ENCODE peak calls at places on chromosome 3, in five cellular contexts. H is HL-60, I is psoas muscle, Z is astrocyte, F is mucosa of descending colon. J is an unnamed sample.
A peak's percentile ranks its signal among the peaks of the same experiment; 100 is the strongest.

GRCh38 chr3:110664148-110664547 is 407.5 kb upstream of the NECTIN3 start:
- DNase-seq in F (no peak), H (no peak), I (no peak), Z (peak; percentile 22), J (peak; percentile 37)

GRCh38 chr3:126349071-126349470 is 8.1 kb downstream of the KLF15 start:
- DNase-seq in Z (no peak), F (no peak), H (no peak), I (peak; percentile 50), J (no peak)

GRCh38 chr3:109608574-109608973 is 271.2 kb upstream of the DPPA4 start:
- DNase-seq in F (no peak), Z (no peak), H (no peak), I (no peak), J (no peak)

GRCh38 chr3:56955551-56956131 is 104.8 kb upstream of the SPATA12 start:
- DNase-seq in Z (no peak), I (no peak), H (no peak), F (no peak), J (no peak)

GRCh38 chr3:151009981-151010380 is 37.5 kb upstream of the CLRN1 start:
- DNase-seq in I (no peak), F (no peak), Z (no peak), H (no peak), J (no peak)

GRCh38 chr3:94336076-94336741 is 273.3 kb downstream of the NSUN3 start:
- DNase-seq in F (peak; percentile 58), I (no peak), H (no peak), Z (peak; percentile 47), J (peak; percentile 33)

GRCh38 chr3:127479449-127479848 is 111.1 kb downstream of the TPRA1 start:
- DNase-seq in F (no peak), I (peak; percentile 59), Z (no peak), H (no peak), J (no peak)

GRCh38 chr3:179796421-179796820 is 143.6 kb downstream of the USP13 start:
- DNase-seq in F (no peak), Z (no peak), H (no peak), I (no peak), J (no peak)

GRCh38 chr3:103693831-103694230 is 1259.0 kb downstream of the ZPLD1 start:
- DNase-seq in Z (no peak), F (no peak), I (no peak), H (no peak), J (no peak)

GRCh38 chr3:164465172-164465571 is 613.1 kb downstream of the SI start:
- DNase-seq in I (no peak), H (no peak), F (no peak), Z (peak; percentile 69), J (peak; percentile 71)

GRCh38 chr3:8560608-8561007 is 59.0 kb downstream of the LMCD1 start:
- DNase-seq in Z (peak; percentile 99), I (no peak), H (no peak), F (no peak), J (peak; percentile 66)

GRCh38 chr3:56938545-56938944 is 121.9 kb upstream of the SPATA12 start:
- DNase-seq in H (no peak), F (no peak), I (no peak), Z (no peak), J (no peak)

GRCh38 chr3:66642015-66642414 is 141.2 kb upstream of the LRIG1 start:
- DNase-seq in H (no peak), I (no peak), F (peak; percentile 22), Z (no peak), J (no peak)

GRCh38 chr3:64977308-64978100 is 289.7 kb upstream of the ADAMTS9 start:
- DNase-seq in Z (peak; percentile 85), F (no peak), I (no peak), H (no peak), J (peak; percentile 22)

GRCh38 chr3:132354916-132355702 is 37.9 kb downstream of the ACP3 start:
- DNase-seq in Z (no peak), I (no peak), F (no peak), H (no peak), J (no peak)

GRCh38 chr3:17088602-17089313 is 204.0 kb downstream of the PLCL2 start:
- DNase-seq in F (no peak), Z (no peak), I (no peak), H (no peak), J (no peak)

GRCh38 chr3:32424581-32425250 is 33.1 kb downstream of the CMTM7 start:
- DNase-seq in H (no peak), I (no peak), F (no peak), Z (no peak), J (no peak)

GRCh38 chr3:152835311-152836102 is 576 bp downstream of the P2RY1 start:
- DNase-seq in I (peak; percentile 83), F (peak; percentile 63), Z (peak; percentile 54), H (peak; percentile 73), J (peak; percentile 34)

GRCh38 chr3:124051636-124052035 is 59.7 kb upstream of the ROPN1 start:
- DNase-seq in Z (no peak), H (no peak), F (no peak), I (no peak), J (no peak)

GRCh38 chr3:127815641-127816605 is 6.4 kb downstream of the MGLL start:
- DNase-seq in Z (no peak), I (peak; percentile 46), F (peak; percentile 92), H (no peak), J (no peak)

GRCh38 chr3:62193586-62194345 is 179.6 kb downstream of the FEZF2 start:
- DNase-seq in Z (no peak), F (no peak), H (no peak), I (no peak), J (no peak)

GRCh38 chr3:43997788-43998373 is 243.8 kb upstream of the TOPAZ1 start:
- DNase-seq in I (no peak), F (no peak), H (no peak), Z (no peak), J (peak; percentile 9)

GRCh38 chr3:43995078-43995928 is 246.4 kb upstream of the TOPAZ1 start:
- DNase-seq in I (no peak), F (no peak), H (no peak), Z (no peak), J (peak; percentile 43)

GRCh38 chr3:43995929-43996378 is 245.7 kb upstream of the TOPAZ1 start:
- DNase-seq in Z (no peak), F (no peak), I (no peak), H (no peak), J (no peak)

GRCh38 chr3:43996379-43997301 is 245.0 kb upstream of the TOPAZ1 start:
- DNase-seq in Z (no peak), I (no peak), F (no peak), H (peak; percentile 20), J (peak; percentile 51)

GRCh38 chr3:43994594-43995077 is 247.1 kb upstream of the TOPAZ1 start:
- DNase-seq in H (no peak), F (no peak), Z (no peak), I (no peak), J (no peak)
- H3K4me3 ChIP-seq in H (no peak overlapping the region), F (no peak overlapping the region), Z (peak overlapping the region; percentile 41), I (peak overlapping the region; percentile 33), J (peak overlapping the region; percentile 83)

GRCh38 chr3:69749461-69749860 is 10.2 kb downstream of the MITF start:
- DNase-seq in I (no peak), Z (no peak), H (no peak), F (no peak), J (no peak)
- H3K4me3 ChIP-seq in I (no peak overlapping the region), Z (no peak overlapping the region), H (no peak overlapping the region), F (no peak overlapping the region), J (no peak overlapping the region)

GRCh38 chr3:44223274-44223673 is 18.4 kb upstream of the TOPAZ1 start:
- DNase-seq in I (no peak), F (no peak), H (no peak), Z (peak; percentile 55), J (no peak)
- H3K4me3 ChIP-seq in I (no peak overlapping the region), F (no peak overlapping the region), H (no peak overlapping the region), Z (no peak overlapping the region), J (no peak overlapping the region)

DNA sequence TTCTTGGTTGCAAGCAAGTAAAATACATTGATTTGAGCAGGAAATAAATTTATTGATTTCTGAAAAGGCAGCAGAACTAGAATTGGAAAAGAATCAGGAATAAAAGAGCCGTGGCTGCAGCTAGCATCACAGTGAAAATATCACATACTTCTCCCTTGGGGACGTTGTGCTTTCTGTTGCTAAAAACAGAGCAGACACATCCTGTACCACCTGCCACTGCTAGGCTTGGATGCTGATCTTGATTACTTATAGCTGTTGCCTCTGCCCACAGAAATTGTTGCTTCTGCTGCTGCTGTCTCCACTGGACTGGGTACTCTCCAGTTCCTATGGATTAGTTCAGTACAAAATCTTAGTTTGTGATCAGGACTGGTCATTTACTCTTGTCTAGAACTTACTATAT is 283.8 kb downstream of the C3orf38 start:
- DNase-seq in Z (no peak), F (no peak), H (no peak), I (no peak), J (no peak)
- H3K4me3 ChIP-seq in Z (no peak overlapping the region), F (no peak overlapping the region), H (no peak overlapping the region), I (no peak overlapping the region), J (no peak overlapping the region)

GRCh38 chr3:46694520-46694919 is 1.0 kb upstream of the ALS2CL start:
- DNase-seq in I (no peak), H (no peak), Z (no peak), F (no peak), J (no peak)

GRCh38 chr3:46695962-46696922 is 2.8 kb upstream of the ALS2CL start:
- DNase-seq in I (peak; percentile 87), Z (no peak), F (no peak), H (no peak), J (peak; percentile 49)

GRCh38 chr3:46693897-46694235 is 387 bp upstream of the ALS2CL start:
- DNase-seq in Z (no peak), F (no peak), H (no peak), I (no peak), J (no peak)

GRCh38 chr3:46693038-46693896 is at the start of gene ALS2CL:
- DNase-seq in H (peak; percentile 5), Z (no peak), I (peak; percentile 79), F (peak; percentile 80), J (no peak)

DNA sequence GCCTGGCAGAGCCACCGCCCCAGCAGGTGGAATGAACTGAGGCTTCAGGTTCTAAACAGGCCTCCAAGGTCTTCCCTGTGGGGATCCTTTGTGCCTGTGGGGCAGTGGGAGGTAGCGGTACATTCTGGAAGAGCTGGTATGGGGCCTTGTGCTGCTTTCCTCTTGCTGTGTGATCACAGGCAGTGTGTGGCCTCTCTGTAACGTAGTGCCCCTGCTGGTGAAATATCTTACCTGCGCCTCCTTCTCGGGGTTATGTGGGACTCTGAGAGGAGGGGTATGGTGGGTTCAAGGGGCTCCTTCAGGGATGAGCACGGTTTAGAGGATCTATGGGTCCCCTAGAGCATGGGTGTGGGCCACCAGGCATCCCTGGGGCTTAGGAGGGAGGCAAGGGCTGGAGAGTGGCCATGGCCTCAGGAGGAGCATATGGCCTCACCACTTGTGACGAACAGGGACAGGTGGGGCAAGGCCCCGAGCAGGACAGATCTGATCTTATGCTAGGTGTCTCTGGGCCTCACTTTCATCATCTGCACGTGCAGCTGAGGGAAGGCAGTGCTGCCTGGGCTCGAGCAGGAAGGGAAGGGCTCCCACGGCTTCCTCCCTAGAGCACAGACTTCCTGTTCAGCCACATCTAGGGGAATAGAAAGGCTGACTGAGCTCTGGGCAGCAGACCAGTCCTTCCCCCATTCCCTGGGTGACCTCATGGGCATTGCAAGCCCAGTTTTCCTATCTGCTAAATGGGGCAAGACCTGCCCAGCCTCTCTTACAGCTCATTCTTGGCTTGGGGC is 1.9 kb upstream of the ALS2CL start:
- DNase-seq in Z (no peak), I (peak; percentile 80), H (peak; percentile 90), F (peak; percentile 47), J (no peak)
- H3K4me3 ChIP-seq in Z (no peak overlapping the region), I (peak overlapping the region; percentile 96), H (no peak overlapping the region), F (no peak overlapping the region), J (no peak overlapping the region)

GRCh38 chr3:116444099-116444700 is 1.1 kb downstream of the LSAMP start:
- DNase-seq in H (no peak), I (no peak), F (no peak), Z (peak; percentile 16), J (no peak)
- H3K4me3 ChIP-seq in H (no peak overlapping the region), I (no peak overlapping the region), F (no peak overlapping the region), Z (peak overlapping the region; percentile 64), J (peak overlapping the region; percentile 61)